ENCODE peak calls at places on chromosomes 6 and 20, in four cellular contexts. Y is H1, D is IMR-90, U is H9. G is an unnamed sample.

GRCh38 chr6:20404641-20405032 is 3.0 kb downstream of the E2F3 start:
- DNase-seq in Y (no peak), U (peak), D (peak), G (peak)

GRCh38 chr6:35014786-35015185 is 125.7 kb downstream of the ANKS1A start:
- DNase-seq in D (peak), Y (no peak), U (no peak), G (peak)

GRCh38 chr6:14664112-14664592 is 546.6 kb downstream of the CD83 start:
- DNase-seq in U (no peak), D (peak), Y (no peak), G (no peak)

GRCh38 chr6:32868257-32868788 is 14.3 kb downstream of the PSMB9 start:
- DNase-seq in Y (peak), D (peak), U (peak), G (peak)

GRCh38 chr6:85078071-85078470 is 313.7 kb upstream of the TBX18 start:
- DNase-seq in U (no peak), Y (no peak), D (peak), G (peak)

GRCh38 chr6:10759312-10759839 is 11.8 kb downstream of the TMEM14B start:
- DNase-seq in Y (no peak), D (peak), U (no peak), G (peak)

GRCh38 chr20:44186201-44186600 is 787 bp downstream of the JPH2 start:
- DNase-seq in D (no peak), U (no peak), Y (no peak), G (no peak)

GRCh38 chr6:28719275-28719940 is 193.7 kb downstream of the GPX5 start:
- DNase-seq in D (peak), Y (peak), U (peak), G (peak)

GRCh38 chr6:114543696-114544095 is 200.9 kb upstream of the HS3ST5 start:
- DNase-seq in U (no peak), D (no peak), Y (no peak), G (peak)

GRCh38 chr6:169854083-169854725 is 102.8 kb downstream of the ERMARD start:
- DNase-seq in U (no peak), Y (no peak), D (no peak), G (no peak)

GRCh38 chr20:18645196-18645745 is 57.4 kb downstream of the DTD1 start:
- DNase-seq in D (no peak), Y (no peak), U (no peak), G (peak)

GRCh38 chr6:20092071-20092566 is 120.2 kb downstream of the MBOAT1 start:
- DNase-seq in Y (no peak), U (no peak), D (peak), G (peak)

GRCh38 chr6:121726596-121726995 is 291.1 kb downstream of the GJA1 start:
- DNase-seq in Y (no peak), D (peak), U (no peak), G (no peak)

GRCh38 chr6:53264337-53264736 is 84.4 kb downstream of the ELOVL5 start:
- DNase-seq in Y (no peak), D (no peak), U (no peak), G (no peak)

GRCh38 chr6:157434349-157435016 is 53.5 kb downstream of the ZDHHC14 start:
- DNase-seq in Y (no peak), U (no peak), D (no peak), G (no peak)

GRCh38 chr20:37521091-37521771 is at the start of gene NNAT:
- DNase-seq in Y (peak), U (peak), D (no peak), G (peak)

GRCh38 chr6:158607411-158608170 is 37.0 kb downstream of the DYNLT1 start:
- DNase-seq in Y (no peak), U (no peak), D (peak), G (no peak)

GRCh38 chr6:159267165-159267564 is 98.0 kb downstream of the FNDC1 start:
- DNase-seq in U (no peak), Y (peak), D (no peak), G (peak)

GRCh38 chr20:62627901-62628612 is 14.2 kb upstream of the SLCO4A1 start:
- DNase-seq in U (no peak), D (peak), Y (no peak), G (no peak)

GRCh38 chr20:63059684-63060056 is 52.9 kb upstream of the BHLHE23 start:
- DNase-seq in D (no peak), Y (no peak), U (peak), G (no peak)

GRCh38 chr6:69019832-69020231 is 384.8 kb downstream of the ADGRB3 start:
- DNase-seq in D (peak), Y (no peak), U (no peak), G (peak)

GRCh38 chr20:13898012-13898612 is 92.3 kb downstream of the SEL1L2 start:
- DNase-seq in D (no peak), Y (no peak), U (no peak), G (no peak)

GRCh38 chr20:30484009-30484748 is 773.3 kb upstream of the DEFB115 start:
- DNase-seq in U (no peak), D (no peak), Y (peak), G (no peak)

GRCh38 chr6:257774-258173 is 34.5 kb upstream of the DUSP22 start:
- DNase-seq in U (no peak), Y (no peak), D (no peak), G (no peak)

GRCh38 chr6:106059331-106059730 is 26.8 kb upstream of the PRDM1 start:
- DNase-seq in U (no peak), D (no peak), Y (no peak), G (no peak)

GRCh38 chr6:129750390-129750789 is 40.4 kb upstream of the ARHGAP18 start:
- DNase-seq in D (no peak), U (no peak), Y (no peak), G (no peak)
- H3K56ac ChIP-seq in D (no peak), U (no peak), Y (no peak), G (no peak)

GRCh38 chr20:52494244-52494643 is 302.7 kb upstream of the ZFP64 start:
- DNase-seq in U (no peak), D (peak), Y (no peak), G (no peak)
- H3K56ac ChIP-seq in U (no peak), D (no peak), Y (no peak), G (no peak)

GRCh38 chr20:51237278-51237677 is 214.4 kb upstream of the KCNG1 start:
- DNase-seq in Y (no peak), D (peak), U (no peak), G (no peak)

GRCh38 chr20:51238675-51239305 is 215.9 kb upstream of the KCNG1 start:
- DNase-seq in U (no peak), Y (no peak), D (no peak), G (no peak)

GRCh38 chr20:51237790-51238189 is 214.9 kb upstream of the KCNG1 start:
- DNase-seq in U (no peak), Y (no peak), D (no peak), G (no peak)

GRCh38 chr20:51233345-51233744 is 210.4 kb upstream of the KCNG1 start:
- DNase-seq in Y (no peak), D (no peak), U (no peak), G (no peak)

DNA sequence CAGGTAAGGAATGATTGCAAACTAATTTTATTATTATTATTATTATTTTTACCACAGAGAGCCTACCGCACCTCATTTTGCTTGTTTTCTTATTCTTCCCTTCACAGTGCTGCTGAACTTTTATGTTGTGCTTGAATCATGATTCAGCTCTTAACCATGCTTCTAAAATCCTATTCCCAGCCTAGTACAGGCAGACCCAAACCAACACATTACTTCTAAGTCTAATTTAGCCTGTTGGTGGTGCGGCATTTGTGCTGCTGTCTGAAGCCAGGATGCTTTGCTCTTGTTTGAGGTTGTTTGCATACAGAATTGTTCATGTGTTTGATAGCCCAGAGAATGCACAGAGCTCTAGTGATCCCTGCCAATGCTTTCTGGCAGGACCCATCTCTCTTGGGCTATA is 213.5 kb upstream of the KCNG1 start:
- DNase-seq in D (peak), U (no peak), Y (no peak), G (no peak)
- H3K56ac ChIP-seq in D (no peak), U (no peak), Y (no peak), G (peak)

DNA sequence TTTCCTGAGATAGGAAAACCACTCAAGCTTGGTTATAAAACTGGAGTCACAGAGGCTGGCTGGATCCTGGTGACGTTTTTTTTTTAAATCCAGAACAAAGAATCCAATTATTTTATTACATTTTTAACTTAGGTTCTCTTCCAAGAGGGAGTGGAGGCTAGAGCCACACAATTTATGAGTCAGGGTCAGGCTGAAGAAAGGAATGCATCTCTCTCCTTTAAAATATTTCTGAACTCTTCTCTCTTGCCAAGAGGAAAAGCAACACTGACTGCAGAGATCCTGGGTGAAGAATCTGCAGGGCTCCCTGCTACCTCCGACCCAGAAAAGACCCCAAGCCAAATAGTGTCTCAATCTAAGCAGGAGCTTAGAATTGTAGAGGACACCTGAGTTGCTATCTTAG is 88.5 kb upstream of the SSTR4 start:
- DNase-seq in U (no peak), Y (no peak), D (no peak), G (no peak)
- H3K56ac ChIP-seq in U (no peak), Y (no peak), D (no peak), G (no peak)

GRCh38 chr6:136779682-136780081 is 12.6 kb downstream of the MAP3K5 start:
- DNase-seq in U (no peak), Y (no peak), D (no peak), G (no peak)
- H3K56ac ChIP-seq in U (no peak), Y (no peak), D (no peak), G (no peak)

DNA sequence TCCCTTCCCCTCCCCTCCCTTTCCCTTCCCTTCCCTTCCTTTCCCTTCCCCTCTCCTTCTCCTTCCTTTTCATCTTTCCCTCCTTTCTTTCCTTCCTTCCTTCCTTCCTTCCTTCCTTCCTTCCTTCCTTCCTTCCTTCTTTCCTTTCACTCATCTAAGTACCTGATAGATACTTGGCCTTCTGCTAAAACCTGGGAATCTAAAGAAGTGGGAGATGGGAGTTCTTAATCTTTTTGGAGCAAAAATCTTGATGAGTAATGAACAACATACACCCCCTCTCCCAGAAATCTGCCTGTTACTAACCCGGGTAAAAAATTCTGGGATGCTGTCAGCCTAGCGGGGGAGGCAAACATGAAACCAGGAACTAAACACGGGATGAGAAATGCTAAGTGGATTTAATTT is 100.7 kb downstream of the VEGFA start:
- DNase-seq in U (no peak), D (peak), Y (no peak), G (no peak)
- H3K56ac ChIP-seq in U (no peak), D (no peak), Y (no peak), G (no peak)

GRCh38 chr20:57794600-57795346 is 85.0 kb upstream of the PMEPA1 start:
- DNase-seq in D (peak), U (no peak), Y (no peak), G (no peak)

GRCh38 chr20:57791178-57791945 is 81.5 kb upstream of the PMEPA1 start:
- DNase-seq in Y (no peak), D (no peak), U (no peak), G (no peak)

GRCh38 chr20:57791946-57792328 is 82.1 kb upstream of the PMEPA1 start:
- DNase-seq in D (no peak), Y (no peak), U (no peak), G (no peak)

GRCh38 chr20:57793421-57793820 is 83.6 kb upstream of the PMEPA1 start:
- DNase-seq in U (no peak), D (no peak), Y (no peak), G (no peak)

GRCh38 chr20:57792386-57793095 is 82.7 kb upstream of the PMEPA1 start:
- DNase-seq in D (no peak), Y (no peak), U (no peak), G (no peak)
- H3K56ac ChIP-seq in D (no peak), Y (no peak), U (no peak), G (no peak)

DNA sequence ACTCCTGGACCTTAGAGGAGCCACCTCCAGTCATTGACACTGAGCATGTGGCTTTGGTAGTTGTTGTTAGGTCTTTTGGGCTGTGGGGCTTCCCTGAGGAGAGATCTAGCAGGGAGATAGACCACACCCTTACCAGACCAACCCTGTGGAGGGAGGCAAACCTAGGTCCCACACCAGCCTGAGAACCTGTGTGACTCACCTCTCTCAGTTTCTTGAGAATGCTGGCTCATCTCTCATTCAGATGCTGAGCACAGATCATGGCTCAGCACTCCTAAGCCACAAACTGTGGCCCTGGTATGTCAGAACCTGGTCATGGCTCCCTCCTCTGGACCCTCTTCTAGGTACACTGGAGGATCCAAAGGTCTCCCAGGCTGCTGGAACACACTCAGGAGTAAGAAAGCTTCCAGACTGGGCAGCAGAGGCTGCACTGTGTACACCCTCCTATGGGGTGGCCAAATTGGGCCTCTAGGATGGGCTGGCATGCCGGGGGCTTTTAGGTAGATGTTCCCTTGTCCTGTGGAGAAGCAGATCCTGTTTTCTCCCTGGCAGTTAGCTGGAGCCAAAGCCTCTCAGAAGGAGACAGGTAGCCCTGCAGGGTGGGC is 1294.5 kb downstream of the KHDRBS2 start:
- DNase-seq in U (no peak), D (no peak), Y (no peak), G (no peak)
- H3K56ac ChIP-seq in U (no peak), D (no peak), Y (no peak), G (no peak)